ENCODE peak calls at places on chromosomes 11 and 22, in six cellular contexts. One of them, this sample, is unnamed.

GRCh38 chr22:32788884-32789624 is 12.5 kb upstream of the TIMP3 start:
- DNase-seq in H54: no peak
- DNase-seq in HTR-8/SVneo: no peak
- DNase-seq in right atrium auricular region: no peak
- DNase-seq in activated T-helper 9 cell treated with anti-CD3 and anti-CD28 coated beads, Interleukin-2, amount 50 U/mL, for 16 hours: no peak
- DNase-seq in stimulated activated CD4-positive, alpha-beta T cell treated with anti-CD3 and anti-CD28 coated beads, Interleukin-1b, Interleukin-23, amount 100 ng/mL, for 1 hour: no peak
- DNase-seq in this sample: no peak

GRCh38 chr11:87926250-87926970 is 248.8 kb downstream of the RAB38 start:
- DNase-seq in HTR-8/SVneo: peak
- DNase-seq in activated T-helper 9 cell treated with anti-CD3 and anti-CD28 coated beads, Interleukin-2, amount 50 U/mL, for 16 hours: no peak
- DNase-seq in right atrium auricular region: no peak
- DNase-seq in stimulated activated CD4-positive, alpha-beta T cell treated with anti-CD3 and anti-CD28 coated beads, Interleukin-1b, Interleukin-23, amount 100 ng/mL, for 1 hour: no peak
- DNase-seq in H54: no peak
- DNase-seq in this sample: no peak

GRCh38 chr11:133902506-133902905 is 54.3 kb downstream of the IGSF9B start:
- DNase-seq in HTR-8/SVneo: no peak
- DNase-seq in right atrium auricular region: no peak
- DNase-seq in activated T-helper 9 cell treated with anti-CD3 and anti-CD28 coated beads, Interleukin-2, amount 50 U/mL, for 16 hours: no peak
- DNase-seq in H54: no peak
- DNase-seq in stimulated activated CD4-positive, alpha-beta T cell treated with anti-CD3 and anti-CD28 coated beads, Interleukin-1b, Interleukin-23, amount 100 ng/mL, for 1 hour: no peak
- DNase-seq in this sample: no peak

GRCh38 chr22:45657701-45658100 is 13.9 kb upstream of the ATXN10 start:
- DNase-seq in stimulated activated CD4-positive, alpha-beta T cell treated with anti-CD3 and anti-CD28 coated beads, Interleukin-1b, Interleukin-23, amount 100 ng/mL, for 1 hour: no peak
- DNase-seq in HTR-8/SVneo: no peak
- DNase-seq in right atrium auricular region: no peak
- DNase-seq in H54: no peak
- DNase-seq in activated T-helper 9 cell treated with anti-CD3 and anti-CD28 coated beads, Interleukin-2, amount 50 U/mL, for 16 hours: no peak
- DNase-seq in this sample: no peak

GRCh38 chr11:95660038-95660437 is 129.5 kb downstream of the FAM76B start:
- DNase-seq in H54: no peak
- DNase-seq in activated T-helper 9 cell treated with anti-CD3 and anti-CD28 coated beads, Interleukin-2, amount 50 U/mL, for 16 hours: no peak
- DNase-seq in right atrium auricular region: no peak
- DNase-seq in stimulated activated CD4-positive, alpha-beta T cell treated with anti-CD3 and anti-CD28 coated beads, Interleukin-1b, Interleukin-23, amount 100 ng/mL, for 1 hour: no peak
- DNase-seq in HTR-8/SVneo: no peak
- DNase-seq in this sample: no peak

GRCh38 chr11:18615628-18616392 is 16.2 kb downstream of the MISFA start:
- DNase-seq in HTR-8/SVneo: no peak
- DNase-seq in right atrium auricular region: no peak
- DNase-seq in stimulated activated CD4-positive, alpha-beta T cell treated with anti-CD3 and anti-CD28 coated beads, Interleukin-1b, Interleukin-23, amount 100 ng/mL, for 1 hour: no peak
- DNase-seq in activated T-helper 9 cell treated with anti-CD3 and anti-CD28 coated beads, Interleukin-2, amount 50 U/mL, for 16 hours: no peak
- DNase-seq in H54: no peak
- DNase-seq in this sample: no peak

GRCh38 chr22:39110631-39111561 is 13.9 kb downstream of the APOBEC3H start:
- DNase-seq in right atrium auricular region: no peak
- DNase-seq in HTR-8/SVneo: no peak
- DNase-seq in H54: no peak
- DNase-seq in activated T-helper 9 cell treated with anti-CD3 and anti-CD28 coated beads, Interleukin-2, amount 50 U/mL, for 16 hours: no peak
- DNase-seq in stimulated activated CD4-positive, alpha-beta T cell treated with anti-CD3 and anti-CD28 coated beads, Interleukin-1b, Interleukin-23, amount 100 ng/mL, for 1 hour: no peak
- DNase-seq in this sample: no peak

GRCh38 chr22:23913306-23913660 is 19.1 kb downstream of the MIF start:
- DNase-seq in stimulated activated CD4-positive, alpha-beta T cell treated with anti-CD3 and anti-CD28 coated beads, Interleukin-1b, Interleukin-23, amount 100 ng/mL, for 1 hour: no peak
- DNase-seq in HTR-8/SVneo: no peak
- DNase-seq in activated T-helper 9 cell treated with anti-CD3 and anti-CD28 coated beads, Interleukin-2, amount 50 U/mL, for 16 hours: no peak
- DNase-seq in right atrium auricular region: peak
- DNase-seq in H54: no peak
- DNase-seq in this sample: no peak

GRCh38 chr11:83473771-83474170 is 187.6 kb upstream of the CCDC90B start:
- DNase-seq in H54: no peak
- DNase-seq in right atrium auricular region: no peak
- DNase-seq in HTR-8/SVneo: no peak
- DNase-seq in activated T-helper 9 cell treated with anti-CD3 and anti-CD28 coated beads, Interleukin-2, amount 50 U/mL, for 16 hours: no peak
- DNase-seq in stimulated activated CD4-positive, alpha-beta T cell treated with anti-CD3 and anti-CD28 coated beads, Interleukin-1b, Interleukin-23, amount 100 ng/mL, for 1 hour: no peak
- DNase-seq in this sample: no peak

GRCh38 chr22:38572065-38572464 is 2.1 kb upstream of the DMC1 start:
- DNase-seq in right atrium auricular region: no peak
- DNase-seq in H54: no peak
- DNase-seq in stimulated activated CD4-positive, alpha-beta T cell treated with anti-CD3 and anti-CD28 coated beads, Interleukin-1b, Interleukin-23, amount 100 ng/mL, for 1 hour: no peak
- DNase-seq in activated T-helper 9 cell treated with anti-CD3 and anti-CD28 coated beads, Interleukin-2, amount 50 U/mL, for 16 hours: no peak
- DNase-seq in HTR-8/SVneo: peak
- DNase-seq in this sample: no peak

GRCh38 chr11:65476632-65477270 is 22.1 kb upstream of the MALAT1 start:
- DNase-seq in right atrium auricular region: no peak
- DNase-seq in HTR-8/SVneo: no peak
- DNase-seq in activated T-helper 9 cell treated with anti-CD3 and anti-CD28 coated beads, Interleukin-2, amount 50 U/mL, for 16 hours: peak
- DNase-seq in stimulated activated CD4-positive, alpha-beta T cell treated with anti-CD3 and anti-CD28 coated beads, Interleukin-1b, Interleukin-23, amount 100 ng/mL, for 1 hour: no peak
- DNase-seq in H54: no peak
- DNase-seq in this sample: no peak

GRCh38 chr11:2303627-2304155 is 1.9 kb downstream of the TSPAN32 start:
- DNase-seq in right atrium auricular region: peak
- DNase-seq in stimulated activated CD4-positive, alpha-beta T cell treated with anti-CD3 and anti-CD28 coated beads, Interleukin-1b, Interleukin-23, amount 100 ng/mL, for 1 hour: no peak
- DNase-seq in activated T-helper 9 cell treated with anti-CD3 and anti-CD28 coated beads, Interleukin-2, amount 50 U/mL, for 16 hours: no peak
- DNase-seq in HTR-8/SVneo: no peak
- DNase-seq in H54: no peak
- DNase-seq in this sample: no peak

GRCh38 chr11:8066911-8067455 is 14.0 kb upstream of the TUB start:
- DNase-seq in H54: no peak
- DNase-seq in HTR-8/SVneo: no peak
- DNase-seq in activated T-helper 9 cell treated with anti-CD3 and anti-CD28 coated beads, Interleukin-2, amount 50 U/mL, for 16 hours: no peak
- DNase-seq in stimulated activated CD4-positive, alpha-beta T cell treated with anti-CD3 and anti-CD28 coated beads, Interleukin-1b, Interleukin-23, amount 100 ng/mL, for 1 hour: no peak
- DNase-seq in right atrium auricular region: peak
- DNase-seq in this sample: no peak

GRCh38 chr22:21778705-21779363 is 43.2 kb upstream of the YPEL1 start:
- DNase-seq in activated T-helper 9 cell treated with anti-CD3 and anti-CD28 coated beads, Interleukin-2, amount 50 U/mL, for 16 hours: no peak
- DNase-seq in H54: peak
- DNase-seq in stimulated activated CD4-positive, alpha-beta T cell treated with anti-CD3 and anti-CD28 coated beads, Interleukin-1b, Interleukin-23, amount 100 ng/mL, for 1 hour: no peak
- DNase-seq in right atrium auricular region: no peak
- DNase-seq in HTR-8/SVneo: no peak
- DNase-seq in this sample: no peak

GRCh38 chr11:31499576-31500178 is 9.7 kb downstream of the IMMP1L start:
- DNase-seq in HTR-8/SVneo: no peak
- DNase-seq in H54: no peak
- DNase-seq in stimulated activated CD4-positive, alpha-beta T cell treated with anti-CD3 and anti-CD28 coated beads, Interleukin-1b, Interleukin-23, amount 100 ng/mL, for 1 hour: no peak
- DNase-seq in activated T-helper 9 cell treated with anti-CD3 and anti-CD28 coated beads, Interleukin-2, amount 50 U/mL, for 16 hours: no peak
- DNase-seq in right atrium auricular region: no peak
- DNase-seq in this sample: no peak

GRCh38 chr11:96211433-96211832 is 131.6 kb downstream of the MAML2 start:
- DNase-seq in HTR-8/SVneo: no peak
- DNase-seq in H54: no peak
- DNase-seq in stimulated activated CD4-positive, alpha-beta T cell treated with anti-CD3 and anti-CD28 coated beads, Interleukin-1b, Interleukin-23, amount 100 ng/mL, for 1 hour: no peak
- DNase-seq in activated T-helper 9 cell treated with anti-CD3 and anti-CD28 coated beads, Interleukin-2, amount 50 U/mL, for 16 hours: no peak
- DNase-seq in right atrium auricular region: no peak
- DNase-seq in this sample: no peak

GRCh38 chr11:10793470-10794255 is 15.1 kb downstream of the EIF4G2 start:
- DNase-seq in HTR-8/SVneo: no peak
- DNase-seq in stimulated activated CD4-positive, alpha-beta T cell treated with anti-CD3 and anti-CD28 coated beads, Interleukin-1b, Interleukin-23, amount 100 ng/mL, for 1 hour: no peak
- DNase-seq in activated T-helper 9 cell treated with anti-CD3 and anti-CD28 coated beads, Interleukin-2, amount 50 U/mL, for 16 hours: no peak
- DNase-seq in right atrium auricular region: no peak
- DNase-seq in H54: no peak
- DNase-seq in this sample: no peak

GRCh38 chr11:8646873-8647272 is 35.6 kb downstream of the TRIM66 start:
- DNase-seq in H54: no peak
- DNase-seq in activated T-helper 9 cell treated with anti-CD3 and anti-CD28 coated beads, Interleukin-2, amount 50 U/mL, for 16 hours: no peak
- DNase-seq in right atrium auricular region: no peak
- DNase-seq in HTR-8/SVneo: no peak
- DNase-seq in stimulated activated CD4-positive, alpha-beta T cell treated with anti-CD3 and anti-CD28 coated beads, Interleukin-1b, Interleukin-23, amount 100 ng/mL, for 1 hour: no peak
- DNase-seq in this sample: no peak

GRCh38 chr11:17771415-17771814 is 36.8 kb downstream of the KCNC1 start:
- DNase-seq in HTR-8/SVneo: no peak
- DNase-seq in stimulated activated CD4-positive, alpha-beta T cell treated with anti-CD3 and anti-CD28 coated beads, Interleukin-1b, Interleukin-23, amount 100 ng/mL, for 1 hour: no peak
- DNase-seq in activated T-helper 9 cell treated with anti-CD3 and anti-CD28 coated beads, Interleukin-2, amount 50 U/mL, for 16 hours: no peak
- DNase-seq in H54: no peak
- DNase-seq in right atrium auricular region: no peak
- DNase-seq in this sample: no peak

GRCh38 chr22:36136475-36136874 is 24.1 kb downstream of the APOL3 start:
- DNase-seq in right atrium auricular region: peak
- DNase-seq in H54: no peak
- DNase-seq in activated T-helper 9 cell treated with anti-CD3 and anti-CD28 coated beads, Interleukin-2, amount 50 U/mL, for 16 hours: no peak
- DNase-seq in HTR-8/SVneo: no peak
- DNase-seq in stimulated activated CD4-positive, alpha-beta T cell treated with anti-CD3 and anti-CD28 coated beads, Interleukin-1b, Interleukin-23, amount 100 ng/mL, for 1 hour: no peak
- DNase-seq in this sample: no peak

GRCh38 chr11:65375012-65375411 is 7.4 kb downstream of the SLC25A45 start:
- DNase-seq in right atrium auricular region: no peak
- DNase-seq in stimulated activated CD4-positive, alpha-beta T cell treated with anti-CD3 and anti-CD28 coated beads, Interleukin-1b, Interleukin-23, amount 100 ng/mL, for 1 hour: no peak
- DNase-seq in H54: no peak
- DNase-seq in activated T-helper 9 cell treated with anti-CD3 and anti-CD28 coated beads, Interleukin-2, amount 50 U/mL, for 16 hours: no peak
- DNase-seq in HTR-8/SVneo: no peak
- DNase-seq in this sample: no peak

GRCh38 chr11:134532176-134532920 is 120.3 kb upstream of the B3GAT1 start:
- DNase-seq in stimulated activated CD4-positive, alpha-beta T cell treated with anti-CD3 and anti-CD28 coated beads, Interleukin-1b, Interleukin-23, amount 100 ng/mL, for 1 hour: no peak
- DNase-seq in activated T-helper 9 cell treated with anti-CD3 and anti-CD28 coated beads, Interleukin-2, amount 50 U/mL, for 16 hours: no peak
- DNase-seq in HTR-8/SVneo: no peak
- DNase-seq in H54: no peak
- DNase-seq in right atrium auricular region: no peak
- DNase-seq in this sample: no peak

GRCh38 chr22:27474112-27474571 is 327.4 kb downstream of the MN1 start:
- DNase-seq in right atrium auricular region: no peak
- DNase-seq in H54: no peak
- DNase-seq in stimulated activated CD4-positive, alpha-beta T cell treated with anti-CD3 and anti-CD28 coated beads, Interleukin-1b, Interleukin-23, amount 100 ng/mL, for 1 hour: no peak
- DNase-seq in activated T-helper 9 cell treated with anti-CD3 and anti-CD28 coated beads, Interleukin-2, amount 50 U/mL, for 16 hours: no peak
- DNase-seq in HTR-8/SVneo: no peak
- DNase-seq in this sample: no peak

GRCh38 chr11:114624455-114625207 is 29.0 kb upstream of the NXPE4 start:
- DNase-seq in HTR-8/SVneo: no peak
- DNase-seq in right atrium auricular region: no peak
- DNase-seq in H54: no peak
- DNase-seq in stimulated activated CD4-positive, alpha-beta T cell treated with anti-CD3 and anti-CD28 coated beads, Interleukin-1b, Interleukin-23, amount 100 ng/mL, for 1 hour: no peak
- DNase-seq in activated T-helper 9 cell treated with anti-CD3 and anti-CD28 coated beads, Interleukin-2, amount 50 U/mL, for 16 hours: no peak
- DNase-seq in this sample: no peak

GRCh38 chr22:42799462-42800405 is 57.3 kb downstream of the ARFGAP3 start:
- DNase-seq in stimulated activated CD4-positive, alpha-beta T cell treated with anti-CD3 and anti-CD28 coated beads, Interleukin-1b, Interleukin-23, amount 100 ng/mL, for 1 hour: no peak
- DNase-seq in activated T-helper 9 cell treated with anti-CD3 and anti-CD28 coated beads, Interleukin-2, amount 50 U/mL, for 16 hours: no peak
- DNase-seq in HTR-8/SVneo: no peak
- DNase-seq in H54: no peak
- DNase-seq in right atrium auricular region: no peak
- DNase-seq in this sample: no peak

This sample was measured in stimulated activated effector memory CD8-positive, alpha-beta T cell treated with anti-CD3 and anti-CD28 coated beads, Interleukin-12 subunit alpha, Interleukin-12 subunit beta, amount 100 ng/mL, for 72 hours.